ENCODE peak calls at places on chromosomes 12 and 14, in five cellular contexts. P is GM23338, J is breast epithelium, C is HepG2, E is K562. T is an unnamed sample.

GRCh38 chr12:42326466-42327226 is 679 bp downstream of the PPHLN1 start:
- DNase-seq in P (no peak), J (no peak), C (peak), E (peak), T (no peak)

GRCh38 chr12:112812598-112813406 is 21.3 kb downstream of the RPH3A start:
- DNase-seq in P (no peak), J (no peak), C (no peak), E (no peak), T (no peak)

GRCh38 chr14:36676236-36676635 is 14.6 kb downstream of the PAX9 start:
- DNase-seq in P (peak), J (no peak), C (no peak), E (no peak), T (no peak)

GRCh38 chr12:104710940-104711725 is 247.0 kb downstream of the SLC41A2 start:
- DNase-seq in P (no peak), J (no peak), C (no peak), E (no peak), T (no peak)

GRCh38 chr12:91778091-91778819 is 367.4 kb downstream of the BTG1 start:
- DNase-seq in P (no peak), J (no peak), C (no peak), E (no peak), T (no peak)

GRCh38 chr12:12741705-12742104 is 24.5 kb downstream of the CDKN1B start:
- DNase-seq in P (no peak), J (no peak), C (no peak), E (no peak), T (no peak)

GRCh38 chr12:53105256-53105655 is 2.0 kb downstream of the SOAT2 start:
- DNase-seq in P (no peak), J (no peak), C (no peak), E (no peak), T (peak)

GRCh38 chr12:33182485-33182884 is 257.1 kb downstream of the SYT10 start:
- DNase-seq in P (no peak), J (no peak), C (no peak), E (no peak), T (no peak)

GRCh38 chr14:44369401-44370123 is 137.5 kb downstream of the FSCB start:
- DNase-seq in P (peak), J (no peak), C (no peak), E (no peak), T (no peak)

GRCh38 chr12:64169999-64170398 is 52.1 kb downstream of the KICS2 start:
- DNase-seq in P (no peak), J (no peak), C (no peak), E (no peak), T (no peak)

DNA sequence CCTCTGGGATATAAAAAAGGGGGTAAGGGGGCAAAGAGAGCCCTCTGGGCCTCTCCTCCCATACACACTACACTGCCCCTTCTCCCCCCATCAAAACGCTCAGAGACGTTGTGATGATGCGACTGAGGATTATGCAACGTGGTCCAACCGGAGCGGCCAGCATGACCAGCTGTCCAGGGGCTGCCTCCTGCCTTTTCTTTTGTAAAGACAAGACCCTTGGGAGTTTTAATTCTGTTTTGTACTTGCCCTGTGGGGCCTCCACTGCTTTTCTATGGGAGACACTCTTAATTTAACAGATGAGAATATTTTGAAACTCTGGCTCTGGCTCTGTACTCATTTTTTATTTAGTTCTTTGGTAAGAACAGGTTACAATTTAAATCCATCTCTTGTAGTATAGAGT is 7.2 kb downstream of the MBD6 start:
- DNase-seq in P (no peak), J (no peak), C (no peak), E (no peak), T (no peak)
- TF ChIP-seq POLR2AphosphoS5 in P (no peak), J (no peak), C (no peak), E (no peak), T (no peak)

GRCh38 chr14:70045296-70045695 is 143.5 kb downstream of the SLC8A3 start:
- DNase-seq in P (no peak), J (no peak), C (no peak), E (no peak), T (no peak)

GRCh38 chr14:70048313-70048654 is 140.5 kb downstream of the SLC8A3 start:
- DNase-seq in P (no peak), J (no peak), C (no peak), E (no peak), T (no peak)

GRCh38 chr14:70052990-70053389 is 135.8 kb downstream of the SLC8A3 start:
- DNase-seq in P (peak), J (no peak), C (peak), E (no peak), T (no peak)

GRCh38 chr14:70045715-70046535 is 142.8 kb downstream of the SLC8A3 start:
- DNase-seq in P (peak), J (peak), C (peak), E (peak), T (peak)

DNA sequence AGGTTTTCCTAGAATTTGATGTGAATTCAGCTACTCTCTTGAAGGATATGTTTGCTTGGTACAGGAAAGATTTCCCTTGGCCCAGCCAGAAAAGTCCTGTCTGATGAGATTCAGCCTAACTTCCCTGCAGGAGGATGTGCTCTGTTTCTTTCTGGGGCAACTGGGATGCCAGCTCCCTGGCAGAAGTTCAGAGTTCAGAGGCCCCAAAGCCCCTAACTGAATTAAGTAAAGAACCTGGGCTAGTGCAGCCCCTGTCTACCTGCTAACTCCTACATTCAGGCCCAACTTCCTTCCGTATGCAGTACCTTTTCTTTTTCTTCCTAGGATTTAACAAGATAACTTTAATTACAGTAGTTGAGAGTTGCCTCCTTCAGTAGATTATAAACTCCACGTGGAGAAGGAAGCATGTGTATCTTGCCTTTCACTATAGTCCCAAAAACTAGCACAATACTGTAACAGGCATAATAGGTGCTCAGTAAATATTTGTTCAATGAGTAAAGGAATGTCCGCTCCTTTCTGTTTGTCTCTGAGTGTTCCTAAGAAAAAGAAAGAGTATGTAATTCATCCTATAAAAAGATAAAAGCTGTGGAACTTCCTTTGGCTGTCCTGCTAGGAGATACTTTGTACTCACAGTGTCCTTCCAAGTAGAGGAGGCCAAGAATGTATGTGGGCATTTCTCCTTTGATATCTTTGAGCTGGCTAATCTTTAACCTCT is 141.0 kb downstream of the SLC8A3 start:
- DNase-seq in P (no peak), J (no peak), C (peak), E (no peak), T (no peak)
- TF ChIP-seq POLR2AphosphoS5 in P (no peak), J (no peak), C (no peak), E (no peak), T (no peak)

GRCh38 chr14:24463017-24463805 is 20.6 kb upstream of the SDR39U1 start:
- DNase-seq in P (no peak), J (no peak), C (no peak), E (no peak), T (no peak)

GRCh38 chr14:24459331-24459730 is 16.8 kb upstream of the SDR39U1 start:
- DNase-seq in P (no peak), J (no peak), C (no peak), E (no peak), T (no peak)

GRCh38 chr14:24456980-24457379 is 14.4 kb upstream of the SDR39U1 start:
- DNase-seq in P (no peak), J (no peak), C (no peak), E (no peak), T (no peak)

GRCh38 chr14:24461336-24461735 is 18.8 kb upstream of the SDR39U1 start:
- DNase-seq in P (no peak), J (no peak), C (no peak), E (no peak), T (no peak)

DNA sequence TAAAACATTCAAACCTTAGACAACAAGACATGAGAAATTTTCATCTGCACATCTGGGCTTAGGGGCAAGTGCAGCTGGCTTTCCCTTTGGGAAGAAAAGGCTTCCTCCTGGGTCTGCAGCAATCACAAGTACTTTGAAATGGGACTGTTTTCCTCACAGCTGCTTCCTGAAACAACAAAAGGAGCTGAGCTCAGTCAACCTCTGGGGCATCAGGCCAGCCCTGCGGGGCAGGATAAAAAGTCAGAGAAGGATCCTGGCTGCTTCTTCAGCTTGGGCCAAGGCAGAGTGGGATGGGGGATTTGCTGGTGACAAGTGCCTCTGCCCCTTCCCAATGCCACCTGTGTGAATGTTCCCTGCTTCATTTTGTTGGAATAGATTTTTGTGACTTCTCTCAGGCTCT is 16.2 kb upstream of the SDR39U1 start:
- DNase-seq in P (no peak), J (no peak), C (no peak), E (no peak), T (no peak)
- TF ChIP-seq POLR2AphosphoS5 in P (no peak), J (no peak), C (no peak), E (no peak), T (no peak)

DNA sequence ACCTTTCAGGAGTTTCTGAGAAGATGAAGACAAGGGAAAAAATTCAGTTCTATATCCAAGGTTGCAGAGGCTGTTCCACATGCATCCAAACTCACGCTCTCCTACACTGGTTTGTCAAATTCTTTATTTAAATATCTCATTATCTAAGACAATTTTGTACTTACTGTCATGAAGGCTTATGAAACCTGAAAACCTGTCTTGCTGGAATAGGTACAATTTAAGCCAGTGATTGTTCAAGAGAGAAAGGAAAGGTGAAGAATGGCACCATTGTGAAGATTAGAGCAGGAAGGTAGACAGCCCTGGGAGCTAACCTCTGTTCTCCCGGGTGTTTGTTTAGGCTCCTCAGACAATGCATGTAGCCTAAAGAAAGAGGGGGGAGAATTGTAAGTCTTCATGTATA is 315.1 kb upstream of the PRKD1 start:
- DNase-seq in P (no peak), J (no peak), C (no peak), E (no peak), T (no peak)
- TF ChIP-seq POLR2AphosphoS5 in P (no peak), J (no peak), C (no peak), E (no peak), T (no peak)

GRCh38 chr14:61724133-61724532 is 28.8 kb downstream of the HIF1A start:
- DNase-seq in P (no peak), J (no peak), C (no peak), E (no peak), T (no peak)

GRCh38 chr14:61718039-61718438 is 22.7 kb downstream of the HIF1A start:
- DNase-seq in P (peak), J (no peak), C (no peak), E (no peak), T (no peak)

GRCh38 chr14:61720302-61720677 is 25.0 kb downstream of the HIF1A start:
- DNase-seq in P (no peak), J (no peak), C (no peak), E (no peak), T (no peak)

GRCh38 chr14:61716956-61717355 is 21.6 kb downstream of the HIF1A start:
- DNase-seq in P (no peak), J (no peak), C (no peak), E (no peak), T (no peak)

GRCh38 chr14:61719344-61720301 is 24.3 kb downstream of the HIF1A start:
- DNase-seq in P (no peak), J (no peak), C (no peak), E (no peak), T (no peak)
- TF ChIP-seq POLR2AphosphoS5 in P (no peak), J (no peak), C (no peak), E (no peak), T (no peak)

GRCh38 chr12:116389326-116389725 is 111.8 kb upstream of the MED13L start:
- DNase-seq in P (no peak), J (no peak), C (no peak), E (no peak), T (no peak)

GRCh38 chr12:116391501-116391900 is 114.0 kb upstream of the MED13L start:
- DNase-seq in P (no peak), J (no peak), C (no peak), E (no peak), T (no peak)

GRCh38 chr12:116390656-116391335 is 113.3 kb upstream of the MED13L start:
- DNase-seq in P (no peak), J (no peak), C (no peak), E (no peak), T (peak)

GRCh38 chr12:116392061-116392460 is 114.6 kb upstream of the MED13L start:
- DNase-seq in P (no peak), J (no peak), C (no peak), E (no peak), T (no peak)

DNA sequence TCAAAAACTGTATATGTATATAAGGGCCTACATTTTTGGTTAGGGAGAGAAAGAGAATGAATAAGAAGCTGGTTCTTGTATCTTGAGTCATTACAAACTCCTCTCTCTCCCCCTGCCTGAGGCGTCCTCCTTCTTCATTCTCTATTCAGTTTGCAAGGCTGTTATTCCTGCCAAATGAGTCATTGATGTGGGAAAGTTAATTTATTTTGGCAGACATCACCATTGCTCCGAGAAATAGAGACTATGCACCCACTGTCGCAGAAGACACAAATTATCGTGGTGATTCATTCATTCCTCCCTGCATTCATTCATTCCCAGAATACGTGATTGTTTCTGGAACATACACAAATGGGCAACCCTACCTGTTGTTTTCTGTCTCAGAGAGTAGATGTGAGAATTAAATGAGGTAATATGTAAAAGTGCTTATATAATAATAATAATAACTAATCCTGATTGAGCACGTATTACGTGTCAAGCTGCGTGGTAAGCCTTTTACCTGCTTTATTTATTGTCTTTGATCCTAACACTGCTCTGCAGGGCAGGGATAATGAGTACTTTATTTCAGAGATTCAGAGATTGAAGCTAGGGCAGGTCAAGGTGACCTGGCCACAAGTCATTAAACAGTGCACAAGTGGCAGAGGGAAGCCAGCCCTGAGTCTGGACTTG is 112.6 kb upstream of the MED13L start:
- DNase-seq in P (no peak), J (peak), C (no peak), E (no peak), T (no peak)
- TF ChIP-seq POLR2AphosphoS5 in P (no peak), J (no peak), C (no peak), E (no peak), T (no peak)

GRCh38 chr14:105006831-105007592 is 13.9 kb downstream of the CDCA4 start:
- DNase-seq in P (no peak), J (no peak), C (no peak), E (no peak), T (no peak)

GRCh38 chr14:105005929-105006830 is 14.7 kb downstream of the CDCA4 start:
- DNase-seq in P (no peak), J (no peak), C (no peak), E (no peak), T (no peak)

GRCh38 chr14:105010106-105010505 is 10.8 kb downstream of the CDCA4 start:
- DNase-seq in P (no peak), J (no peak), C (no peak), E (no peak), T (no peak)

GRCh38 chr14:105005329-105005928 is 15.5 kb downstream of the CDCA4 start:
- DNase-seq in P (no peak), J (no peak), C (no peak), E (no peak), T (no peak)

DNA sequence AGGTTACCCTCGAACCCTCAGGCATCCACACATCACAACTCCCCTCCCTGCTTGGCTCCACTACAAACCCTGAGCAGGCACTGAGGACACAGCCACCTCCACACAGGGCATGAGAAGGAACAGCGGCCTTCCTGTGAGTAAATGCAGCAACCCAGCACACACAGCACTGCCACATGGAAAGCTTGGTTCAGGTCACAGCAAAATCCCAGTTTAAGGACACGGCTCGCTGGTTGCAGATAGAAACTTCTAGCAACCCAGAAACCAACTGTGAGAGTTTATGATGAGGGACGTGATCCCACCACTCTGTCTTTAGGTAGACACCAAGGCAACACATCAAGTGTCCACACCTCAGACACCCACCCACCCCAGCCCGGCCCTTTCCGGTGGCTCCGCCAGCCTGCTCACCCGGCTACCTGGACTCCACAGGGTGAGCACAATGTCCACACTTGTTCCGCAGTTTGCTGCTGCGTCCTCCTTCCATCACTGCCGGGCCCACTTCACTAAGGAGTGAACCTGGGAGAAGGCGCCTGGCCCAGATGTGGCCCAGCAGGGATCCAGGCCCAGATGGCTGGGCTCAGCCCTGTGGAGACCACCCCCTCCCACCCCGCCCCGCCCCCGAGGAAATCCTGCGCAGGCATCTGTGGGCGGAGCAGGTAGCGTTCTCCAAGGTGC is 13.2 kb downstream of the CDCA4 start:
- DNase-seq in P (no peak), J (no peak), C (no peak), E (no peak), T (no peak)
- TF ChIP-seq POLR2AphosphoS5 in P (no peak), J (no peak), C (peak), E (no peak), T (no peak)

GRCh38 chr12:110468212-110469048 is at the start of the genes FAM216A and GPN3:
- DNase-seq in P (peak), J (peak), C (peak), E (peak), T (peak)
- TF ChIP-seq POLR2AphosphoS5 in P (peak), J (peak), C (peak), E (peak), T (peak)

T was measured in stomach.